ENCODE peak calls at places on chromosome 4, in four cellular contexts. One of them, this sample, is unnamed.

GRCh38 chr4:145904413-145905177 is 34.0 kb downstream of the ZNF827 start:
- DNase-seq in A549: peak
- DNase-seq in IMR-90: peak
- DNase-seq in GM12878: no peak
- DNase-seq in this sample: no peak

GRCh38 chr4:48699470-48699869 is 80.6 kb downstream of the FRYL start:
- DNase-seq in IMR-90: no peak
- DNase-seq in A549: peak
- DNase-seq in GM12878: no peak
- DNase-seq in this sample: no peak

GRCh38 chr4:145709336-145709735 is 29.4 kb downstream of the C4orf51 start:
- DNase-seq in A549: no peak
- DNase-seq in GM12878: no peak
- DNase-seq in IMR-90: no peak
- DNase-seq in this sample: no peak

GRCh38 chr4:44662623-44663006 is 11.2 kb upstream of the YIPF7 start:
- DNase-seq in GM12878: no peak
- DNase-seq in A549: no peak
- DNase-seq in IMR-90: no peak
- DNase-seq in this sample: no peak

GRCh38 chr4:25536577-25537325 is 118.9 kb upstream of the SLC34A2 start:
- DNase-seq in A549: no peak
- DNase-seq in GM12878: no peak
- DNase-seq in IMR-90: no peak
- DNase-seq in this sample: no peak

GRCh38 chr4:103754844-103755243 is 35.1 kb upstream of the TACR3 start:
- DNase-seq in GM12878: no peak
- DNase-seq in IMR-90: no peak
- DNase-seq in A549: peak
- DNase-seq in this sample: no peak

GRCh38 chr4:17688011-17688441 is 73.6 kb downstream of the MED28 start:
- DNase-seq in GM12878: no peak
- DNase-seq in A549: no peak
- DNase-seq in IMR-90: no peak
- DNase-seq in this sample: no peak

GRCh38 chr4:57077550-57078311 is 32.5 kb downstream of the IGFBP7 start:
- DNase-seq in A549: peak
- DNase-seq in GM12878: no peak
- DNase-seq in IMR-90: peak
- DNase-seq in this sample: no peak

GRCh38 chr4:124389591-124389990 is 322.9 kb downstream of the ANKRD50 start:
- DNase-seq in IMR-90: peak
- DNase-seq in A549: no peak
- DNase-seq in GM12878: no peak
- DNase-seq in this sample: no peak

GRCh38 chr4:16083217-16084191 is at the start of gene PROM1:
- DNase-seq in IMR-90: no peak
- DNase-seq in A549: no peak
- DNase-seq in GM12878: no peak
- DNase-seq in this sample: no peak

GRCh38 chr4:145760961-145761929 is 81.3 kb downstream of the C4orf51 start:
- DNase-seq in IMR-90: no peak
- DNase-seq in A549: no peak
- DNase-seq in GM12878: no peak
- DNase-seq in this sample: no peak

GRCh38 chr4:58587856-58588255 is 1477.7 kb upstream of the IGFBP7 start:
- DNase-seq in IMR-90: no peak
- DNase-seq in A549: peak
- DNase-seq in GM12878: no peak
- DNase-seq in this sample: no peak

GRCh38 chr4:81465668-81466357 is 5.9 kb downstream of the RASGEF1B start:
- DNase-seq in A549: no peak
- DNase-seq in IMR-90: no peak
- DNase-seq in GM12878: no peak
- DNase-seq in this sample: no peak

GRCh38 chr4:99651811-99652545 is 5.7 kb downstream of the C4orf54 start:
- DNase-seq in GM12878: no peak
- DNase-seq in A549: no peak
- DNase-seq in IMR-90: no peak
- DNase-seq in this sample: no peak

GRCh38 chr4:122826596-122827257 is at the start of gene FGF2:
- DNase-seq in A549: peak
- DNase-seq in GM12878: no peak
- DNase-seq in IMR-90: peak
- DNase-seq in this sample: peak

GRCh38 chr4:90071289-90072235 is 55.6 kb upstream of the CCSER1 start:
- DNase-seq in A549: no peak
- DNase-seq in GM12878: no peak
- DNase-seq in IMR-90: no peak
- DNase-seq in this sample: no peak

GRCh38 chr4:145557720-145558119 is 61.5 kb upstream of the MMAA start:
- DNase-seq in IMR-90: peak
- DNase-seq in A549: peak
- DNase-seq in GM12878: peak
- DNase-seq in this sample: peak

DNA sequence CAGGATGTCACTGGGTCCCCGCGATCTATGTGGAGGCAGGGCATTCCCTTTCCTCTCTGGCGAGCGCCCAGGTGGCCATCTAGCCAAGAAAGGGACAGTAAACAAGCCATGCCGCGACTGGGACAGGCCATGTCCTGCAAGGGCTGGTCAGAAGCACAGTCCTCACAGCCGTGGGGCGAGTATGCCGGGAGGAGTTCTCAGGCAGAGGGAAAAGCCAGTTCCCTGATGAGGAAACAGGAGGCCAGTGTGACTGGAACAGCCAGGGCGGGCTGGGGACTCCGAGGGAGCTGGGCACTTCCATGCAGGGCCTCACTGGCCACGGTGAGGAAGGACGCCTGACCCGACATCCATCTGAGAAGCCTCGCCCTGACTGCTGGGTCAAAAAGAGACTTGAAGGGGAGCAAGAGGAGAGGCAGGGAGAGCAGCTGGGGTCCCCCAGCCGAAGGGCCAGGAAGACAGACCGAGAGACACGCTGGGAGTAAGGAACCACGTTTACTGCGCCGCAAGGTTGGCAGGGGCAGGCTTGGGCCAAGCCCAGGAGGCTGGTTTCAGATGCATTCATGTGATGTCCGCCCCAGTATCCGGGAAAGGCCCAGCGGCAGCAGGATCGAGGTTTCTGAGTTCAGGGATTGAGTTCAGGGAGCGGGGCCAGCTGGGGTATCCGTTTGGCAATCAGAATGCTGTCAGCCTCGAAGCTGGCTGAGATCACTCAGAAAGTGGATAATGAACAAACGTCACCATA is 15.0 kb downstream of the CFAP99 start:
- DNase-seq in IMR-90: no peak
- DNase-seq in GM12878: no peak
- DNase-seq in A549: no peak
- DNase-seq in this sample: no peak
- TF ChIP-seq BHLHE40 in IMR-90: no peak
- TF ChIP-seq BHLHE40 in GM12878: no peak
- TF ChIP-seq BHLHE40 in A549: no peak
- TF ChIP-seq BHLHE40 in this sample: no peak

DNA sequence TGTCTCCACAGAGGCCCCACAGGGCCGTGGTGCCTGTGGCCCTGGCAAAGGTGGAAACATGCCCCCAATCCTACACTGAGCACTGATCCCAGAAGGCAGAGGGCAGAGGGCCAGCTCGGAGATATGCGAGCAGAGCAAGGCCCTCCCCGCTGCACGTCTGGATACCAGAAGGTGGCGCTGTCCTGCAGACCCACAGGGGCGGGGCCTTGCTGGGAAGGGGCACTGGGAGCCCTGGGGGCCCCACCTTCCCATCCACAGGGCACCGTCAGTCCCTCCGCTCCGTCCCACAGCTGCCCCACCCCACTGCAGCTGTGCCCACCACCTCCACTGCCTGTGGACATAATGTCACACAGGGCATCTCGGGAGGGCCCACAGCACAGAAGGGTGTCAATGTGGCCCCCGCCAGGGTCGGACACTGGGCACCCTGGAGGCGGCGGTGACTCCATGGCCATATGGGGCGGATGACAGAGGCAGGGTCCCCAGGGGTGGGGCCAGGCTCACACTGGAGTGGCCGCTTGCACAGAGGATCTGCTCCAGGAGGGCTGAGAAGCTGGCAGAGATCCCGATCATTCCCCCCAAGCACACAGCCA is 4.9 kb downstream of the SLC49A3 start:
- DNase-seq in A549: peak
- DNase-seq in IMR-90: peak
- DNase-seq in GM12878: no peak
- DNase-seq in this sample: peak
- TF ChIP-seq BHLHE40 in A549: no peak
- TF ChIP-seq BHLHE40 in IMR-90: no peak
- TF ChIP-seq BHLHE40 in GM12878: no peak
- TF ChIP-seq BHLHE40 in this sample: no peak

DNA sequence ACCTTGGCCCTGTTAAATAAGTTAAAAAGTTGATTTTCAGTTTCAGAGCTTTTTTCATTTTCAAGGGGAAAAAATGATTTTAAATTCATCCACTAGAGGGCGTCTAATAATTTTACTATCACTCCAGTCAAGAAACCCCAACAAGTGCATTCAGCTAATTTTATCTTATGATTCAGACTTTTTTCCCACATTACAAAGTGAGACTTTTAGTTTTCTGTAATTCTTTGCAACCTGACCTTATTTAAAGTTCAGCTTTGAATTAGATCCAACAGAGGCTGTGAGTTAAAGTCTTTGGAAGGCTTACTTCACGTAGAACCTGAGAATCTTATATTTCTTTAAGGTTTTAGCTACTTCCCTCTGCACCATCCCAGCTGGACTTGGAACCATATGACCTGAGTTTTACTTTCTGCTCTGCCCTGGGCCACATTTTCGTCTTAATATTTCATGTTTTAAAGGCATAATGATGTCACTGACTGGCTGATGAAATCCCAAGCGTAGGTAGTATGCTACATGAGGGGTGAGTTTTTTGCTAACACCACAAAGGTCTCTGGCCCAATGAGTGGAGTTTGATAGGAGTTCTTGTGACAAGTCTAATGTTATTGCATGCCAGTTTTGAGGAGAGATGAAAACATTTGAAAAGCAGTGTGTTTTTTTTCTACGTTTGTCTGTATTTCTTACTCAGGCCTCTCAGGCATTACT is 7.2 kb downstream of the GNRHR start:
- DNase-seq in A549: peak
- DNase-seq in GM12878: peak
- DNase-seq in IMR-90: peak
- DNase-seq in this sample: peak
- TF ChIP-seq BHLHE40 in A549: no peak
- TF ChIP-seq BHLHE40 in GM12878: no peak
- TF ChIP-seq BHLHE40 in IMR-90: no peak
- TF ChIP-seq BHLHE40 in this sample: no peak

DNA sequence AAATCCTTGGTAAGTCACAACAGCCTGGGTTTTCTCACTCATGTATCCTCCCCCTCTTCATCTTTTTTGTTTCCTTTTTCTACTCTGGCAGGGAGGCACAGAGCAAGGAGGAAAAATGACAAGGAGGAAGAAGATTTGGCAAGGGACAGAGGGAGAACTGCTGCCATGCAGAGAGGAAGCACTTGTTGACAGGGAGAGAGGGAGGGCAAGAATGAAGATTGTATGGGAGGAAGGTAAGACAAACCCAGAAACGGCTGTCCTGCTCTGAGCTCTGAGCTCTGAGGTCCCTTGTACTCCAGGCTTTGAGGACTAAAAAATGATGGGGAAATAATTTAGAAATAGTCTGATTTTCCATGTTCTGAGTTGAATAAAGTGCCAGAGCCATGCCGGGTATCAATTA is 123.9 kb downstream of the DCHS2 start:
- DNase-seq in A549: no peak
- DNase-seq in IMR-90: no peak
- DNase-seq in GM12878: no peak
- DNase-seq in this sample: no peak
- TF ChIP-seq BHLHE40 in A549: no peak
- TF ChIP-seq BHLHE40 in IMR-90: no peak
- TF ChIP-seq BHLHE40 in GM12878: no peak
- TF ChIP-seq BHLHE40 in this sample: no peak

DNA sequence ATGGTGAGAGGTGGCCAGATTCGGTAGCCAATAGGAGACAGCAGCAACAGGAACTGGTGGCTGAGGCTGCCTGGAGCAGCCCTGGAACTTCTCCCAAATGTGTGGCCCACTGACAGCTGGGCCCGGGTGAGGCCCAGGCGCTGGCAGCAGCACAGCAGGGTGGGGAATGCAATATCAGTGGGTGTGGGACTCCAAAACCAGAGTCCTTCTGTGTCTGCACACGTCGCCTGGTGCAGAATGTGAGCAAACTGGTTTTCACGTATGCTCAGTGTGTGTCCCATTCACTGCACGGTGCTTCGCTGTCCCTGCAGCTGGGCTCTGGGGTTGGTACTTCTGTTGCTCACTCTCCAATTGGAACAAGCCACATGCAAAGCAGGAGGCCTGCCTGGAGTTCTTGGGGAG is 14.4 kb upstream of the CENPU start:
- DNase-seq in A549: no peak
- DNase-seq in GM12878: no peak
- DNase-seq in IMR-90: no peak
- DNase-seq in this sample: no peak
- TF ChIP-seq BHLHE40 in A549: no peak
- TF ChIP-seq BHLHE40 in GM12878: no peak
- TF ChIP-seq BHLHE40 in IMR-90: no peak
- TF ChIP-seq BHLHE40 in this sample: no peak

GRCh38 chr4:176193898-176194297 is 1.5 kb downstream of the SPATA4 start:
- DNase-seq in A549: peak
- DNase-seq in IMR-90: peak
- DNase-seq in GM12878: no peak
- DNase-seq in this sample: no peak

GRCh38 chr4:176195184-176195978 is at the start of gene SPATA4:
- DNase-seq in IMR-90: peak
- DNase-seq in A549: peak
- DNase-seq in GM12878: peak
- DNase-seq in this sample: peak

GRCh38 chr4:176189891-176190795 is 5.2 kb downstream of the SPATA4 start:
- DNase-seq in GM12878: no peak
- DNase-seq in IMR-90: peak
- DNase-seq in A549: no peak
- DNase-seq in this sample: no peak

GRCh38 chr4:176191974-176192373 is 3.4 kb downstream of the SPATA4 start:
- DNase-seq in IMR-90: peak
- DNase-seq in A549: peak
- DNase-seq in GM12878: no peak
- DNase-seq in this sample: no peak

DNA sequence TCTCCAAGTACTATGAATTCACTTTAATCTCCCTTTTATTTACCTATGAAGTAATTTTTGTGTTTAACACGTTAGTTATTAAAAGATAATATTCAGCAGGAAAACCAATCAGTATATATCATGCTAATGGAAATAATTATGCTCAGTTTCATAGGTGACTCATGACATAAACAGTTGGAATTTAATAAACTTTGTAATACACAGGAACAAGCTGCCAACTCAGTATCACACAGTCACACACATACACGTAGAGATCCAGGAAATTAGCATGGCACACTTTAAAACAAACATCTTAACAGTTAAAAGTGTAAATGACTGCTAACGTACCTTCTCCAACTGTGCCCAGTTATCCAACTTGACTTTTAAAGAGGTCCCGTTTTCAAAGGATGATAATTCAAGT is 2.3 kb downstream of the SPATA4 start:
- DNase-seq in IMR-90: peak
- DNase-seq in GM12878: no peak
- DNase-seq in A549: no peak
- DNase-seq in this sample: no peak
- TF ChIP-seq BHLHE40 in IMR-90: peak
- TF ChIP-seq BHLHE40 in GM12878: no peak
- TF ChIP-seq BHLHE40 in A549: no peak
- TF ChIP-seq BHLHE40 in this sample: no peak

This sample was measured in HEK293T.